ENCODE peak calls at places on chromosomes 2 and 18, in eight cellular contexts. C, J, O, R, I, S, H and G are unnamed samples.

GRCh38 chr2:241020629-241021190 is 22.3 kb downstream of the SNED1 start:
- DNase-seq in S (no peak), R (no peak), O (no peak), J (no peak), I (no peak), H (no peak), C (no peak), G (no peak)

GRCh38 chr2:18518116-18519111 is 42.0 kb downstream of the RDH14 start:
- DNase-seq in R (no peak), I (peak; percentile 46), J (no peak), S (peak; percentile 53), C (peak; percentile 67), H (no peak), O (no peak), G (no peak)

GRCh38 chr2:185208261-185208660 is 530.3 kb upstream of the FSIP2 start:
- DNase-seq in J (no peak), I (peak; percentile 10), H (no peak), C (peak; percentile 16), R (no peak), S (no peak), O (peak; percentile 29), G (no peak)

GRCh38 chr18:43869451-43870008 is 592.2 kb upstream of the SYT4 start:
- DNase-seq in J (no peak), I (no peak), O (no peak), R (no peak), C (peak; percentile 81), H (no peak), S (no peak), G (no peak)

GRCh38 chr2:58227171-58227917 is 13.8 kb downstream of the FANCL start:
- DNase-seq in R (no peak), I (no peak), O (no peak), C (no peak), J (no peak), S (no peak), H (no peak), G (no peak)

GRCh38 chr18:45517181-45517741 is 98.0 kb upstream of the SLC14A2 start:
- DNase-seq in I (no peak), R (no peak), C (peak; percentile 39), H (no peak), J (no peak), O (no peak), S (no peak), G (no peak)

GRCh38 chr18:70433001-70433400 is 144.2 kb downstream of the SOCS6 start:
- DNase-seq in R (no peak), J (no peak), H (no peak), O (no peak), I (no peak), S (no peak), C (no peak), G (no peak)

GRCh38 chr2:171383141-171383540 is 50.6 kb downstream of the METTL8 start:
- DNase-seq in J (no peak), I (no peak), H (no peak), S (no peak), O (no peak), C (peak; percentile 48), R (no peak), G (no peak)

GRCh38 chr2:86304416-86304815 is 33.0 kb downstream of the REEP1 start:
- DNase-seq in R (no peak), O (no peak), J (no peak), S (no peak), C (no peak), I (no peak), H (no peak), G (no peak)

GRCh38 chr2:241561811-241562210 is 3.3 kb downstream of the BOK start:
- DNase-seq in O (peak; percentile 76), J (no peak), C (peak; percentile 75), I (peak; percentile 76), R (no peak), S (peak; percentile 30), H (no peak), G (no peak)

GRCh38 chr18:9690418-9691178 is 17.5 kb upstream of the RAB31 start:
- DNase-seq in S (no peak), I (no peak), O (no peak), C (no peak), R (no peak), H (no peak), J (no peak), G (no peak)

GRCh38 chr2:20452551-20452950 is 5.7 kb downstream of the RHOB start:
- DNase-seq in R (no peak), H (no peak), C (peak; percentile 42), J (no peak), O (peak; percentile 27), S (no peak), I (peak; percentile 65), G (no peak)

GRCh38 chr2:30149513-30149912 is 2.7 kb downstream of the YPEL5 start:
- DNase-seq in H (no peak), S (no peak), J (peak; percentile 26), I (no peak), O (no peak), R (no peak), C (peak; percentile 40), G (no peak)

GRCh38 chr18:49920731-49921130 is 107.4 kb upstream of the ACAA2 start:
- DNase-seq in O (no peak), S (no peak), J (no peak), R (no peak), C (peak; percentile 24), H (no peak), I (no peak), G (no peak)

GRCh38 chr18:58005885-58006523 is 38.0 kb upstream of the NEDD4L start:
- DNase-seq in J (no peak), C (peak; percentile 34), I (no peak), H (no peak), O (no peak), S (no peak), R (no peak), G (no peak)